ENCODE peak calls at places on chromosome 4, in eight cellular contexts. O is mucosa of descending colon; W is NCI-H1105; H is GM23248; J is activated CD8-positive, alpha-beta T cell treated with anti-CD3 and anti-CD28 coated beads for 36 hours; K is M059J; M is endothelial cell; R is astrocyte. G is an unnamed sample.

GRCh38 chr4:145154573-145154972 is 25.8 kb downstream of the OTUD4 start:
- DNase-seq in R (peak; percentile 8), M (peak; percentile 46), O (no peak), H (peak; percentile 51), J (peak; percentile 11), K (peak; percentile 23), W (no peak), G (peak; percentile 17)

GRCh38 chr4:152021788-152022438 is 261.1 kb upstream of the GATB start:
- DNase-seq in H (no peak), J (no peak), K (no peak), O (no peak), M (no peak), R (no peak), W (no peak), G (no peak)

GRCh38 chr4:26907731-26908599 is 47.3 kb downstream of the STIM2 start:
- DNase-seq in R (no peak), M (no peak), J (no peak), K (no peak), W (no peak), H (peak; percentile 11), O (no peak), G (no peak)

GRCh38 chr4:78081541-78081940 is 24.4 kb downstream of the FRAS1 start:
- DNase-seq in O (no peak), K (no peak), W (no peak), M (no peak), H (no peak), R (no peak), J (no peak), G (no peak)

GRCh38 chr4:26570596-26570995 is 13.3 kb upstream of the TBC1D19 start:
- DNase-seq in H (no peak), K (peak; percentile 25), O (no peak), J (no peak), M (no peak), R (peak; percentile 19), W (no peak), G (no peak)

GRCh38 chr4:169900241-169900845 is 125.9 kb downstream of the MFAP3L start:
- DNase-seq in H (no peak), M (no peak), J (no peak), K (peak; percentile 2), O (no peak), W (no peak), R (peak; percentile 50), G (no peak)

GRCh38 chr4:114132830-114133229 is 153.4 kb upstream of the ARSJ start:
- DNase-seq in K (peak; percentile 5), J (peak; percentile 6), O (no peak), M (no peak), R (no peak), H (peak; percentile 12), W (no peak), G (no peak)

GRCh38 chr4:172725581-172725980 is 443.0 kb upstream of the GALNT7 start:
- DNase-seq in O (no peak), J (no peak), R (no peak), K (no peak), M (no peak), H (peak; percentile 72), W (no peak), G (no peak)

GRCh38 chr4:55543858-55544257 is 2.9 kb downstream of the CLOCK start:
- DNase-seq in M (no peak), H (peak; percentile 58), R (no peak), J (no peak), W (no peak), K (no peak), O (no peak), G (no peak)

GRCh38 chr4:148261861-148262260 is 180.4 kb downstream of the NR3C2 start:
- DNase-seq in H (no peak), J (no peak), K (peak; percentile 64), M (no peak), O (no peak), W (no peak), R (peak; percentile 6), G (no peak)

GRCh38 chr4:175470141-175470540 is 341.9 kb downstream of the GPM6A start:
- DNase-seq in R (peak; percentile 64), O (no peak), K (peak; percentile 81), J (no peak), H (peak; percentile 36), M (no peak), W (no peak), G (no peak)

GRCh38 chr4:4271912-4272311 is 18.0 kb downstream of the LYAR start:
- DNase-seq in R (no peak), H (peak; percentile 14), O (no peak), M (no peak), W (no peak), K (no peak), J (no peak), G (no peak)

GRCh38 chr4:99665981-99666380 is 8.4 kb upstream of the C4orf54 start:
- DNase-seq in J (no peak), K (peak; percentile 59), W (no peak), O (no peak), M (no peak), R (no peak), H (no peak), G (no peak)

GRCh38 chr4:120857312-120857711 is 65.2 kb downstream of the PRDM5 start:
- DNase-seq in J (no peak), K (no peak), W (no peak), M (no peak), R (peak; percentile 32), H (peak; percentile 78), O (no peak), G (no peak)

GRCh38 chr4:6134612-6135220 is 65.6 kb downstream of the JAKMIP1 start:
- DNase-seq in K (peak; percentile 8), W (no peak), H (peak; percentile 3), J (peak; percentile 62), O (no peak), R (no peak), M (no peak), G (no peak)

GRCh38 chr4:5773271-5773555 is 62.2 kb downstream of the EVC start:
- DNase-seq in H (peak; percentile 57), M (no peak), J (no peak), R (peak; percentile 67), O (no peak), K (no peak), W (no peak), G (no peak)